ENCODE peak calls at places on chromosomes 6 and 20, in ten cellular contexts. D is type B pancreatic cell; A is SW 1271; L is AG08395; F is stomach; J is fibroblast of lung; H is brain microvascular endothelial cell; N is aorta; Q is stimulated activated naive B cell treated with anti-CD40 and anti-IgM and Interleukin-4, amounts not matched to agents 10 μg/mL and 1 μg/mL and 100 μg/mL, for 72 hours; E is astrocyte of the cerebellum. I is an unnamed sample.

GRCh38 chr20:23116301-23117089 is 30.4 kb upstream of the CD93 start:
- DNase-seq in D (no peak), A (no peak), L (peak), F (no peak), J (peak), H (no peak), N (peak), Q (no peak), E (no peak), I (no peak)

GRCh38 chr6:73388800-73389512 is 5.7 kb upstream of the DDX43 start:
- DNase-seq in D (no peak), A (peak), L (peak), F (peak), J (peak), H (peak), N (peak), Q (peak), E (no peak), I (peak)

GRCh38 chr20:53808733-53809132 is 215.1 kb upstream of the ZNF217 start:
- DNase-seq in D (no peak), A (no peak), L (no peak), F (no peak), J (no peak), H (no peak), N (no peak), Q (no peak), E (no peak), I (no peak)

GRCh38 chr6:137076277-137077068 is 31.7 kb upstream of the IL20RA start:
- DNase-seq in D (no peak), A (peak), L (peak), F (peak), J (peak), H (peak), N (peak), Q (peak), E (peak), I (peak)

GRCh38 chr6:114342086-114342825 is 567 bp downstream of the HS3ST5 start:
- DNase-seq in D (peak), A (no peak), L (no peak), F (no peak), J (no peak), H (no peak), N (no peak), Q (no peak), E (no peak), I (peak)

GRCh38 chr20:13865825-13866351 is 81.1 kb downstream of the NDUFAF5 start:
- DNase-seq in D (no peak), A (no peak), L (peak), F (no peak), J (peak), H (no peak), N (no peak), Q (no peak), E (no peak), I (peak)

GRCh38 chr6:24743944-24744335 is 25.0 kb upstream of the C6orf62 start:
- DNase-seq in D (no peak), A (no peak), L (no peak), F (no peak), J (no peak), H (no peak), N (no peak), Q (no peak), E (no peak), I (no peak)

GRCh38 chr6:118896339-118897136 is 2.6 kb downstream of the ASF1A start:
- DNase-seq in D (no peak), A (peak), L (no peak), F (no peak), J (peak), H (peak), N (no peak), Q (no peak), E (no peak), I (no peak)

I was measured in mucosa of descending colon.